ENCODE peak calls at places on chromosomes 2 and 18, in nine cellular contexts. U is progenitor cell of endocrine pancreas, X is fibroblast of mammary gland, I is glutamatergic neuron, T is mesothelial cell of epicardium, Q is AG09309, Y is upper lobe of right lung, G is colonic mucosa, E is CD14-positive monocyte. V is an unnamed sample.

GRCh38 chr2:33214436-33214835 is 262.0 kb upstream of the RASGRP3 start:
- DNase-seq in U (no peak), X (no peak), I (no peak), T (no peak), Q (peak), Y (no peak), G (no peak), E (no peak), V (no peak)

GRCh38 chr2:111910609-111911277 is 12.3 kb downstream of the MERTK start:
- DNase-seq in U (no peak), X (no peak), I (no peak), T (no peak), Q (no peak), Y (no peak), G (no peak), E (no peak), V (no peak)

GRCh38 chr18:902179-902718 is 2.4 kb upstream of the ADCYAP1 start:
- DNase-seq in U (no peak), X (peak), I (no peak), T (no peak), Q (no peak), Y (no peak), G (no peak), E (no peak), V (no peak)

GRCh38 chr2:19569300-19569791 is 210.9 kb upstream of the OSR1 start:
- DNase-seq in U (no peak), X (no peak), I (no peak), T (no peak), Q (no peak), Y (no peak), G (no peak), E (no peak), V (no peak)

GRCh38 chr2:46518848-46519247 is 39.5 kb downstream of the TMEM247 start:
- DNase-seq in U (no peak), X (no peak), I (no peak), T (no peak), Q (no peak), Y (no peak), G (peak), E (no peak), V (no peak)

GRCh38 chr2:142315353-142315752 is 184.5 kb upstream of the LRP1B start:
- DNase-seq in U (no peak), X (peak), I (no peak), T (no peak), Q (no peak), Y (no peak), G (no peak), E (no peak), V (no peak)

GRCh38 chr18:30694773-30695172 is 347.8 kb downstream of the DSC3 start:
- DNase-seq in U (no peak), X (no peak), I (no peak), T (no peak), Q (no peak), Y (no peak), G (no peak), E (no peak), V (no peak)

GRCh38 chr2:38092196-38092902 is 16.4 kb upstream of the CYP1B1 start:
- DNase-seq in U (no peak), X (peak), I (no peak), T (no peak), Q (peak), Y (no peak), G (no peak), E (no peak), V (no peak)

GRCh38 chr2:179129574-179130238 is 79.8 kb upstream of the CCDC141 start:
- DNase-seq in U (no peak), X (peak), I (no peak), T (no peak), Q (no peak), Y (no peak), G (no peak), E (no peak), V (no peak)

GRCh38 chr2:209734805-209735204 is 36.8 kb upstream of the UNC80 start:
- DNase-seq in U (no peak), X (no peak), I (no peak), T (no peak), Q (no peak), Y (no peak), G (no peak), E (no peak), V (no peak)

GRCh38 chr18:13581055-13581454 is 145.3 kb downstream of the FAM210A start:
- DNase-seq in U (no peak), X (no peak), I (no peak), T (no peak), Q (no peak), Y (no peak), G (no peak), E (no peak), V (no peak)

GRCh38 chr2:176285321-176285720 is 16.1 kb downstream of the MTX2 start:
- DNase-seq in U (no peak), X (peak), I (no peak), T (no peak), Q (no peak), Y (no peak), G (no peak), E (no peak), V (no peak)

GRCh38 chr18:74342416-74343043 is 26.9 kb downstream of the C18orf63 start:
- DNase-seq in U (no peak), X (peak), I (no peak), T (no peak), Q (peak), Y (no peak), G (peak), E (no peak), V (peak)

GRCh38 chr2:192559541-192560126 is 364.9 kb upstream of the TMEFF2 start:
- DNase-seq in U (no peak), X (no peak), I (no peak), T (no peak), Q (no peak), Y (no peak), G (peak), E (no peak), V (no peak)

GRCh38 chr2:218091743-218092142 is 22.7 kb downstream of the RUFY4 start:
- DNase-seq in U (no peak), X (no peak), I (no peak), T (no peak), Q (no peak), Y (no peak), G (no peak), E (no peak), V (no peak)

DNA sequence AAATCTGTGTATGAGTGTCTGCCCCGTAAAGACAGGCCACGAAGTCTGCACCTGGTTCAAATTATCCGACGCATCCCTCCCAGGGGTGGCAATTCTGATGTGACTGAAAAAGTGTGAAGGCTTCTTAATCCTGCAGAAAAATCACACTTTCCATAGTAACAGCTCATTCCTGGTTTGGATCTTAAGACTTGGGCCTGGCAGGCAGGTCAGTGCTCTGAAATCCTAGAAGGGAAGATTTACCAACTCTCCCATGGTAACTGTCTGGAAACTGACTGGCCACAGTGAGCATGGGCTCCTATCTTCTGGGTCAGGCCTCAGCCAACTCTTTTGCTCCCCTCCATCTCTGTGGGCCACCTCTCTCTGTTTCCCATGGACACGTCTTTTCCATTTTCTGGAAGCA is 86.8 kb downstream of the ACAA2 start:
- DNase-seq in U (no peak), X (no peak), I (no peak), T (no peak), Q (no peak), Y (no peak), G (no peak), E (no peak), V (no peak)
- TF ChIP-seq CTCF in U (no peak), X (no peak), I (no peak), T (no peak), Q (no peak), Y (no peak), G (no peak), E (no peak), V (no peak)

DNA sequence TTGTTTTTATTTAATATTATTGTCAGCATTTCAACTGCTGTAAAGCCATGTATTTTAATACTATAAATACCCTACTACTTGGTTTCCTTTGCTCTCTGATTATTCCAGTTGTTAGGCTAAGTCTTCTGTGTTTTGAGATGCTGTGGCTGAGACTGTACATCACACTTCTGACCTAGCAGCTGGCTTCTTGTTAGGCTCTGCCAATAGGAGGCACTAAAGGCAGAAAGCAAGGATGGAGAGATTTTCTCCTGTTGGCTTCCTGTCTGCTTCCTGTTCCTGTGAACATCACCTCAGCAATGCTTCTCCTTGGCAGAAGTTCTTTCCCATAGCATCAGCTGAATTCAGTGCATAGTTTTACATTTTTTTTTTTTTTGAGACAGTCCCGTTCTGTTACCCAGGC is 68.3 kb upstream of the YPEL5 start:
- DNase-seq in U (no peak), X (peak), I (no peak), T (no peak), Q (no peak), Y (no peak), G (no peak), E (no peak), V (no peak)
- TF ChIP-seq CTCF in U (no peak), X (no peak), I (no peak), T (no peak), Q (no peak), Y (no peak), G (no peak), E (no peak), V (no peak)

GRCh38 chr18:23618862-23619387 is 32.6 kb upstream of the NPC1 start:
- DNase-seq in U (peak), X (peak), I (peak), T (no peak), Q (no peak), Y (peak), G (peak), E (peak), V (no peak)
- TF ChIP-seq CTCF in U (peak), X (no peak), I (no peak), T (no peak), Q (no peak), Y (no peak), G (no peak), E (peak), V (no peak)

GRCh38 chr2:102321954-102322719 is 10.8 kb downstream of the IL1RL1 start:
- DNase-seq in U (no peak), X (no peak), I (no peak), T (no peak), Q (no peak), Y (no peak), G (no peak), E (no peak), V (no peak)

GRCh38 chr2:102313950-102314349 is 2.6 kb downstream of the IL1RL1 start:
- DNase-seq in U (no peak), X (peak), I (no peak), T (no peak), Q (no peak), Y (no peak), G (no peak), E (no peak), V (no peak)

GRCh38 chr2:102315850-102316370 is 4.5 kb downstream of the IL1RL1 start:
- DNase-seq in U (no peak), X (no peak), I (no peak), T (no peak), Q (no peak), Y (no peak), G (no peak), E (no peak), V (no peak)

GRCh38 chr2:102318437-102318836 is 7.1 kb downstream of the IL1RL1 start:
- DNase-seq in U (no peak), X (no peak), I (no peak), T (no peak), Q (no peak), Y (no peak), G (no peak), E (no peak), V (no peak)

DNA sequence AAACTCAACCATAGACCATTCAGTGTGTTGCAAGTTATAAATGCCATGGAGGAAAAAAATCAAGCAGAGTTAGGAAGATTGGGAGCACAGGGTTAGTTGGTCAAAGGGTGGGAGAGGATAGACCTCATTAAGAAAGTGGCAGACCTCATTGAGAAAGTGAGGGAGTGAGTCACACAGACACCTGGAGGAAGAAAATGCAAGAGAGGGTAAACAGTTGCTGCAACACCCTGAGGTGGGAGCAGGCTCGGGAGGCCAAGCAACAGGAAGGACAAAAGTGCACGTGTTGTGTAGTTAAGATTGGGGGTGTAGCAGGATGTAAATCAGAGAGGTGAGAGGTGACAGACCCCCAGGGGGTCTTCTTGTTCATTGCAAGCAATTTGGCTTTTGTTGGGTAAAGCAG is 6.4 kb downstream of the IL1RL1 start:
- DNase-seq in U (no peak), X (no peak), I (no peak), T (no peak), Q (no peak), Y (no peak), G (no peak), E (no peak), V (no peak)
- TF ChIP-seq CTCF in U (no peak), X (no peak), I (no peak), T (no peak), Q (no peak), Y (no peak), G (no peak), E (no peak), V (no peak)

DNA sequence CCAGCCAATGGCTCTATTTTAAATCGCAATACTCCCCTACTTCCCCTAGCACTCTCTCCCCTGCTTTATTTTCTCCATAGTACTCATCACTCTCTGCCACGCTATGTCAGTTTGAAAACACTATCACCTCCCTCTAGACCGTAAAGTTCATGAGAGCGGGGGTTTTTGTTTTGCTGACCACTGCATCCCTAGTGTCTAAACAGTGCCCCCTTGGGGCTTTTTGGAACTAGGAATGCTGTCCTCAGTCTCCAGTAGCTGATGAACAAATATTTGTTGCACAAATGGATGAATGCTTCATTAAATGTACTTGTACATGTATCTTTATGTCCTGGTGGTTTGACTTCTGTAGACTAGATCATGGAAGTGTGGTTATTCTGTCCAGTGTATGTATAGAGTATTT is 44.2 kb downstream of the ATOH8 start:
- DNase-seq in U (no peak), X (peak), I (no peak), T (no peak), Q (no peak), Y (no peak), G (no peak), E (no peak), V (no peak)
- TF ChIP-seq CTCF in U (peak), X (peak), I (no peak), T (no peak), Q (peak), Y (peak), G (peak), E (peak), V (no peak)